ENCODE peak calls at places on chromosomes 1 and 21, in four cellular contexts. J is RWPE1; M is activated T-cell treated with anti-CD3 and anti-CD28 coated beads, Interleukin-2, amount 50 U/mL, for 72 hours; A is ACHN. W is an unnamed sample.

GRCh38 chr1:178172939-178173338 is 79.0 kb downstream of the RASAL2 start:
- DNase-seq in M (no peak), J (peak), A (no peak), W (no peak)

GRCh38 chr1:23483327-23484252 is at the start of gene ASAP3:
- DNase-seq in J (no peak), M (no peak), A (peak), W (no peak)

GRCh38 chr1:116569776-116570357 is 959 bp downstream of the CD58 start:
- DNase-seq in A (peak), J (no peak), M (peak), W (no peak)

GRCh38 chr1:228935855-228936727 is 200.8 kb downstream of the RHOU start:
- DNase-seq in M (no peak), A (no peak), J (no peak), W (no peak)

GRCh38 chr21:31108969-31109368 is 70.7 kb upstream of the KRTAP19-8 start:
- DNase-seq in A (peak), M (no peak), J (no peak), W (no peak)

GRCh38 chr1:59971464-59971911 is 44.9 kb upstream of the CYP2J2 start:
- DNase-seq in M (peak), A (peak), J (peak), W (peak)

GRCh38 chr1:43799656-43800629 is 92.6 kb downstream of the ST3GAL3 start:
- DNase-seq in A (no peak), M (no peak), J (no peak), W (no peak)

GRCh38 chr1:184892116-184892515 is 82.2 kb downstream of the NIBAN1 start:
- DNase-seq in M (no peak), J (no peak), A (no peak), W (no peak)

GRCh38 chr1:36351222-36351977 is 28.0 kb upstream of the EVA1B start:
- DNase-seq in J (peak), A (peak), M (no peak), W (peak)

GRCh38 chr1:45887156-45887842 is 83.9 kb downstream of the MAST2 start:
- DNase-seq in A (no peak), M (peak), J (no peak), W (no peak)

GRCh38 chr1:235417101-235417697 is 50.0 kb downstream of the TBCE start:
- DNase-seq in M (peak), A (peak), J (peak), W (peak)

GRCh38 chr1:54706419-54706818 is 9.2 kb upstream of the TTC4 start:
- DNase-seq in A (no peak), M (no peak), J (no peak), W (no peak)

GRCh38 chr1:119814288-119814687 is 3.0 kb upstream of the REG4 start:
- DNase-seq in A (no peak), J (no peak), M (no peak), W (no peak)

GRCh38 chr1:182181167-182181572 is 119.7 kb upstream of the ZNF648 start:
- DNase-seq in M (no peak), J (peak), A (no peak), W (no peak)

GRCh38 chr1:65398083-65398482 is 22.4 kb upstream of the LEPR start:
- DNase-seq in A (no peak), J (no peak), M (no peak), W (no peak)

GRCh38 chr1:101330427-101331130 is 93.8 kb downstream of the S1PR1 start:
- DNase-seq in J (no peak), M (no peak), A (no peak), W (no peak)

GRCh38 chr1:24390924-24391782 is 22.4 kb downstream of the STPG1 start:
- DNase-seq in A (peak), J (peak), M (peak), W (peak)

GRCh38 chr21:41993744-41994143 is 16.4 kb downstream of the ZBTB21 start:
- DNase-seq in A (no peak), M (no peak), J (no peak), W (no peak)

GRCh38 chr1:52365746-52366516 is at the start of gene CC2D1B:
- DNase-seq in J (peak), M (peak), A (peak), W (peak)

GRCh38 chr1:176847052-176847451 is 317.5 kb downstream of the ASTN1 start:
- DNase-seq in M (no peak), A (no peak), J (no peak), W (no peak)

GRCh38 chr1:68590473-68590872 is 93.6 kb upstream of the DEPDC1 start:
- DNase-seq in J (no peak), A (peak), M (no peak), W (no peak)

GRCh38 chr1:107274227-107274626 is 133.4 kb downstream of the NTNG1 start:
- DNase-seq in M (no peak), A (no peak), J (no peak), W (no peak)

GRCh38 chr1:15066191-15066590 is 87.4 kb upstream of the TMEM51 start:
- DNase-seq in A (no peak), M (no peak), J (no peak), W (no peak)

GRCh38 chr1:207321790-207322530 is 482 bp downstream of the CD55 start:
- DNase-seq in A (peak), M (no peak), J (no peak), W (no peak)

GRCh38 chr1:60600532-60600931 is 481.8 kb upstream of the NFIA start:
- DNase-seq in J (no peak), A (no peak), M (no peak), W (no peak)

GRCh38 chr21:45403133-45403824 is 1.7 kb upstream of the COL18A1 start:
- DNase-seq in J (peak), M (no peak), A (no peak), W (no peak)

GRCh38 chr1:215132156-215132555 is 49.6 kb downstream of the KCNK2 start:
- DNase-seq in A (peak), M (no peak), J (no peak), W (no peak)

GRCh38 chr1:101967871-101968270 is 28.9 kb downstream of the OLFM3 start:
- DNase-seq in A (no peak), M (no peak), J (no peak), W (no peak)

GRCh38 chr21:37711294-37711844 is 204.9 kb downstream of the KCNJ6 start:
- DNase-seq in J (no peak), M (no peak), A (no peak), W (no peak)

GRCh38 chr1:24704411-24705259 is 40.6 kb upstream of the CLIC4 start:
- DNase-seq in A (no peak), J (no peak), M (no peak), W (no peak)

GRCh38 chr1:11298390-11299224 is 25.6 kb downstream of the UBIAD1 start:
- DNase-seq in A (no peak), M (no peak), J (no peak), W (no peak)

GRCh38 chr21:45256021-45256911 is 31.4 kb downstream of the POFUT2 start:
- DNase-seq in M (no peak), A (no peak), J (no peak), W (no peak)

GRCh38 chr1:160625725-160626498 is 20.9 kb downstream of the SLAMF1 start:
- DNase-seq in A (no peak), M (peak), J (no peak), W (no peak)

GRCh38 chr1:156504821-156505678 is 4.5 kb upstream of the MEF2D start:
- DNase-seq in M (peak), A (peak), J (peak), W (peak)

GRCh38 chr1:26826261-26827201 is at the start of gene ZDHHC18:
- DNase-seq in J (peak), A (peak), M (peak), W (peak)